ENCODE peak calls at places on chromosomes 6 and 20, in ten cellular contexts. I is ovary, H is M059J, B is natural killer cell, N is naive B cell, V is WTC11, J is cardiac septum, A is SK-N-SH, F is Caco-2, W is cardiac fibroblast. R is an unnamed sample.

GRCh38 chr6:108200631-108201030 is 34.8 kb downstream of the NR2E1 start:
- DNase-seq in J (no peak), B (no peak), W (peak; percentile 40), V (no peak), I (no peak), F (no peak), H (peak; percentile 99), A (no peak), N (no peak), R (no peak)

GRCh38 chr20:53805895-53806384 is 212.3 kb upstream of the ZNF217 start:
- DNase-seq in J (no peak), B (no peak), H (peak; percentile 97), W (peak; percentile 45), V (no peak), F (no peak), N (no peak), I (no peak), A (no peak), R (no peak)

GRCh38 chr20:12086359-12086758 is 168.7 kb downstream of the BTBD3 start:
- DNase-seq in J (no peak), V (no peak), N (no peak), F (no peak), I (no peak), H (peak; percentile 16), A (no peak), W (no peak), B (no peak), R (no peak)

GRCh38 chr6:110055387-110055735 is 77.2 kb downstream of the GPR6 start:
- DNase-seq in A (no peak), W (no peak), F (no peak), N (no peak), B (no peak), H (no peak), V (no peak), I (no peak), J (no peak), R (no peak)

GRCh38 chr6:44093750-44094402 is 33.4 kb downstream of the MRPL14 start:
- DNase-seq in V (no peak), B (no peak), I (no peak), J (no peak), F (no peak), W (no peak), N (no peak), A (no peak), H (no peak), R (no peak)

GRCh38 chr6:81241717-81242116 is 510.8 kb downstream of the TENT5A start:
- DNase-seq in W (peak; percentile 72), B (no peak), I (no peak), V (no peak), F (no peak), N (no peak), J (no peak), A (peak; percentile 23), H (peak; percentile 57), R (no peak)

GRCh38 chr6:149723771-149724417 is 6.0 kb upstream of the LATS1 start:
- DNase-seq in J (no peak), N (peak; percentile 20), I (no peak), H (peak; percentile 76), W (peak; percentile 88), V (no peak), B (no peak), F (peak; percentile 62), A (peak; percentile 53), R (no peak)

GRCh38 chr6:32937230-32937633 is 3.6 kb downstream of the HLA-DMB start:
- DNase-seq in V (no peak), A (no peak), B (no peak), J (no peak), F (no peak), N (no peak), H (no peak), I (no peak), W (no peak), R (no peak)

GRCh38 chr20:32017711-32018251 is 7.5 kb downstream of the CCM2L start:
- DNase-seq in I (no peak), F (peak; percentile 94), J (no peak), H (no peak), B (no peak), N (peak; percentile 30), W (no peak), V (peak; percentile 93), A (peak; percentile 72), R (no peak)

GRCh38 chr20:62530643-62531032 is 54.8 kb upstream of the GATA5 start:
- DNase-seq in I (no peak), J (no peak), H (no peak), W (no peak), N (no peak), F (no peak), V (no peak), A (no peak), B (no peak), R (no peak)

GRCh38 chr20:51540585-51540984 is 1.9 kb downstream of the NFATC2 start:
- DNase-seq in F (no peak), I (no peak), A (no peak), J (no peak), N (no peak), B (no peak), W (no peak), H (no peak), V (no peak), R (no peak)

GRCh38 chr6:133339543-133340384 is 98.6 kb downstream of the EYA4 start:
- DNase-seq in F (no peak), A (no peak), H (no peak), V (no peak), I (no peak), J (no peak), W (no peak), B (no peak), N (no peak), R (no peak)

GRCh38 chr6:154297210-154297609 is 59.4 kb downstream of the IPCEF1 start:
- DNase-seq in H (no peak), F (no peak), J (no peak), B (no peak), W (no peak), V (no peak), N (no peak), A (no peak), I (no peak), R (no peak)

GRCh38 chr6:147046131-147046530 is 158.1 kb upstream of the STXBP5 start:
- DNase-seq in A (no peak), I (no peak), N (no peak), H (no peak), F (no peak), J (no peak), W (peak; percentile 24), B (no peak), V (no peak), R (no peak)

GRCh38 chr6:143158113-143158581 is 97.5 kb downstream of the AIG1 start:
- DNase-seq in V (no peak), I (no peak), W (no peak), N (no peak), A (no peak), H (peak; percentile 78), B (no peak), J (no peak), F (no peak), R (no peak)

GRCh38 chr20:8798505-8798904 is 270.4 kb upstream of the PLCB4 start:
- DNase-seq in H (no peak), I (no peak), J (no peak), V (no peak), B (no peak), N (no peak), W (peak; percentile 94), F (no peak), A (no peak), R (no peak)

GRCh38 chr6:63456734-63457133 is 115.5 kb upstream of the LOC128125822 start:
- DNase-seq in I (no peak), V (no peak), B (no peak), J (no peak), N (no peak), F (no peak), H (no peak), A (no peak), W (no peak), R (no peak)

GRCh38 chr6:31620586-31621319 is at the start of gene PRRC2A:
- DNase-seq in A (peak; percentile 90), H (no peak), W (no peak), V (peak; percentile 78), N (no peak), J (peak; percentile 96), B (no peak), I (peak; percentile 83), F (peak; percentile 81), R (peak; percentile 97)